ENCODE peak calls at places on chromosomes 4 and X, in six cellular contexts. One of them, this sample, is unnamed.

GRCh38 chr4:129350800-129351199 is 254.8 kb downstream of the C4orf33 start:
- DNase-seq in right lobe of liver: no peak
- DNase-seq in CD8-positive, alpha-beta T cell: no peak
- DNase-seq in neural progenitor cell: no peak
- DNase-seq in neuronal stem cell: no peak
- DNase-seq in astrocyte: no peak
- DNase-seq in this sample: no peak

GRCh38 chrX:46180258-46180687 is 364.9 kb downstream of the ZNF674 start:
- DNase-seq in right lobe of liver: no peak
- DNase-seq in CD8-positive, alpha-beta T cell: no peak
- DNase-seq in neural progenitor cell: peak; percentile 1
- DNase-seq in neuronal stem cell: peak; percentile 0
- DNase-seq in astrocyte: peak; percentile 97
- DNase-seq in this sample: no peak

GRCh38 chr4:13793020-13793710 is 165.6 kb upstream of the BOD1L1 start:
- DNase-seq in right lobe of liver: no peak
- DNase-seq in CD8-positive, alpha-beta T cell: no peak
- DNase-seq in neural progenitor cell: no peak
- DNase-seq in neuronal stem cell: no peak
- DNase-seq in astrocyte: peak; percentile 1
- DNase-seq in this sample: no peak

GRCh38 chr4:107999932-108000539 is 10.3 kb downstream of the HADH start:
- DNase-seq in right lobe of liver: no peak
- DNase-seq in CD8-positive, alpha-beta T cell: no peak
- DNase-seq in neural progenitor cell: no peak
- DNase-seq in neuronal stem cell: no peak
- DNase-seq in astrocyte: no peak
- DNase-seq in this sample: no peak

GRCh38 chrX:14028473-14028872 is 1.2 kb downstream of the GEMIN8 start:
- DNase-seq in right lobe of liver: no peak
- DNase-seq in CD8-positive, alpha-beta T cell: no peak
- DNase-seq in neural progenitor cell: no peak
- DNase-seq in neuronal stem cell: no peak
- DNase-seq in astrocyte: no peak
- DNase-seq in this sample: no peak

GRCh38 chrX:54447461-54447860 is 7.3 kb downstream of the TSR2 start:
- DNase-seq in right lobe of liver: no peak
- DNase-seq in CD8-positive, alpha-beta T cell: no peak
- DNase-seq in neural progenitor cell: peak; percentile 6
- DNase-seq in neuronal stem cell: no peak
- DNase-seq in astrocyte: peak; percentile 10
- DNase-seq in this sample: no peak

GRCh38 chr4:7158991-7159390 is 33.3 kb upstream of the SORCS2 start:
- DNase-seq in right lobe of liver: peak; percentile 13
- DNase-seq in CD8-positive, alpha-beta T cell: no peak
- DNase-seq in neural progenitor cell: no peak
- DNase-seq in neuronal stem cell: no peak
- DNase-seq in astrocyte: no peak
- DNase-seq in this sample: no peak

GRCh38 chr4:6746721-6747689 is 31.0 kb downstream of the BLOC1S4 start:
- DNase-seq in right lobe of liver: peak; percentile 86
- DNase-seq in CD8-positive, alpha-beta T cell: no peak
- DNase-seq in neural progenitor cell: no peak
- DNase-seq in neuronal stem cell: no peak
- DNase-seq in astrocyte: peak; percentile 33
- DNase-seq in this sample: no peak

GRCh38 chr4:108561086-108561485 is 59.3 kb upstream of the RPL34 start:
- DNase-seq in right lobe of liver: no peak
- DNase-seq in CD8-positive, alpha-beta T cell: no peak
- DNase-seq in neural progenitor cell: peak; percentile 41
- DNase-seq in neuronal stem cell: no peak
- DNase-seq in astrocyte: no peak
- DNase-seq in this sample: no peak

GRCh38 chr4:139955600-139955999 is 198.4 kb downstream of the MAML3 start:
- DNase-seq in right lobe of liver: no peak
- DNase-seq in CD8-positive, alpha-beta T cell: no peak
- DNase-seq in neural progenitor cell: no peak
- DNase-seq in neuronal stem cell: no peak
- DNase-seq in astrocyte: no peak
- DNase-seq in this sample: no peak

GRCh38 chr4:139957986-139958737 is 195.8 kb downstream of the MAML3 start:
- DNase-seq in right lobe of liver: no peak
- DNase-seq in CD8-positive, alpha-beta T cell: no peak
- DNase-seq in neural progenitor cell: no peak
- DNase-seq in neuronal stem cell: no peak
- DNase-seq in astrocyte: no peak
- DNase-seq in this sample: no peak

GRCh38 chr4:139958738-139959096 is 195.3 kb downstream of the MAML3 start:
- DNase-seq in right lobe of liver: no peak
- DNase-seq in CD8-positive, alpha-beta T cell: no peak
- DNase-seq in neural progenitor cell: no peak
- DNase-seq in neuronal stem cell: no peak
- DNase-seq in astrocyte: no peak
- DNase-seq in this sample: no peak

GRCh38 chr4:139956436-139957107 is 197.4 kb downstream of the MAML3 start:
- DNase-seq in right lobe of liver: no peak
- DNase-seq in CD8-positive, alpha-beta T cell: no peak
- DNase-seq in neural progenitor cell: peak; percentile 24
- DNase-seq in neuronal stem cell: no peak
- DNase-seq in astrocyte: peak; percentile 47
- DNase-seq in this sample: no peak

DNA sequence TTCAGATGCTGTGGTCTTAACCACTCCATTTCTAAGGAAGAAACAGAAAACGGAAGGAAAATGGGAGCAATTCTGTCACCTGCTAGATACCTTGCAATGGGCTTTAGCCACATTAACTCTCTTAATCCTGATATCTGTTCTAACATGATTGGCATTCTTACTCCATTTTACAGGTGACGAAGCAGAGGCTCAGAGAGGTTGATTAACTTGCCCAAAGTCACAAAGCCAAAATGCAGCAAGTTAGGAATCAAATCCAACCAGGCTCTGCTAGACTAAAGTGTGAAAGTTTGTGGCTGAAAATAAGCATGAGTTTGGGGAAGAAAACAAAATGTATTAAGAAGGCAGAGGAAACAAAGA is 196.9 kb downstream of the MAML3 start:
- DNase-seq in right lobe of liver: no peak
- DNase-seq in CD8-positive, alpha-beta T cell: no peak
- DNase-seq in neural progenitor cell: no peak
- DNase-seq in neuronal stem cell: no peak
- DNase-seq in astrocyte: no peak
- DNase-seq in this sample: no peak
- H3K27ac ChIP-seq in right lobe of liver: no peak overlapping the region
- H3K27ac ChIP-seq in CD8-positive, alpha-beta T cell: no peak overlapping the region
- H3K27ac ChIP-seq in neural progenitor cell: no peak overlapping the region
- H3K27ac ChIP-seq in neuronal stem cell: no peak overlapping the region
- H3K27ac ChIP-seq in astrocyte: no peak overlapping the region
- H3K27ac ChIP-seq in this sample: no peak overlapping the region

DNA sequence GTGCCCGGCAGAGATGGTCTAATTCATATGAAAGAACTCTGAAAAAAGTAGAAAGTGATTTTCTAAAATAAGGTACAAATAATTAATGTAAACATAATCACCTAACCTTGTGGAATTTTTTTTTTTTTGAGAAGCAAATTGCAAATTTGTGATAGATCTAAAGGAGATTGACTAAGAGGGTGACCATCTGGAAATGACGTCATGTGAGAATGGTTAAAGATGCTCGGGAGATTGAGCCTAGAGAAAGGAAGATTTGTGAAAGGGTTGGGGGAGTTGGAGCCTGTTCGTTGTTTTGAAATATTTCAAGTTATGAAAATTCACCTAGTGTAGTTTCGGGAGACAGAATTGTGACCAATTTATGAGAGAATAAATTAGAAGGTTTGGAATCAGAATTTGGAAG is 115.7 kb upstream of the ANK2 start:
- DNase-seq in right lobe of liver: no peak
- DNase-seq in CD8-positive, alpha-beta T cell: no peak
- DNase-seq in neural progenitor cell: no peak
- DNase-seq in neuronal stem cell: no peak
- DNase-seq in astrocyte: no peak
- DNase-seq in this sample: no peak
- H3K27ac ChIP-seq in right lobe of liver: no peak overlapping the region
- H3K27ac ChIP-seq in CD8-positive, alpha-beta T cell: no peak overlapping the region
- H3K27ac ChIP-seq in neural progenitor cell: no peak overlapping the region
- H3K27ac ChIP-seq in neuronal stem cell: no peak overlapping the region
- H3K27ac ChIP-seq in astrocyte: no peak overlapping the region
- H3K27ac ChIP-seq in this sample: no peak overlapping the region

DNA sequence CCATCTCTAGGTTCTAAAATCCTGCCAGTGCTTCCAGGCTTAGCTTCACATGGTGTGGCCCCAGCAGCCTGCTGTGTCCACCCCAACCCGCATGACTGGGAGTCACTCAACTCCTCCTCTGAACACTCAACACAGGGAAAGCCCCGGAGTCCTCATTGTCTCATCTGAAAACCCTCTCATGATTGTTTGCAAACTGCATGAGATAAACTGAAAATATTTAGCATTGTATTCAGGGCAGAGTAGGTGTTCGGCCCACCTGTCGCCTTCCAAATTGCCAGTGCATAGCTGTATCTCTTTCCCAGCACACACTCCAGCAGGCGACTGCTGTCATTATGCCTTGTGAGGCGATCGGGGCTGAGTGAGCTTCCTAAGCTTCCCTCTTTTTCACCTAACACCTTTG is 76.7 kb upstream of the SORBS2 start:
- DNase-seq in right lobe of liver: no peak
- DNase-seq in CD8-positive, alpha-beta T cell: no peak
- DNase-seq in neural progenitor cell: no peak
- DNase-seq in neuronal stem cell: no peak
- DNase-seq in astrocyte: no peak
- DNase-seq in this sample: no peak
- H3K27ac ChIP-seq in right lobe of liver: no peak overlapping the region
- H3K27ac ChIP-seq in CD8-positive, alpha-beta T cell: no peak overlapping the region
- H3K27ac ChIP-seq in neural progenitor cell: no peak overlapping the region
- H3K27ac ChIP-seq in neuronal stem cell: no peak overlapping the region
- H3K27ac ChIP-seq in astrocyte: no peak overlapping the region
- H3K27ac ChIP-seq in this sample: no peak overlapping the region

DNA sequence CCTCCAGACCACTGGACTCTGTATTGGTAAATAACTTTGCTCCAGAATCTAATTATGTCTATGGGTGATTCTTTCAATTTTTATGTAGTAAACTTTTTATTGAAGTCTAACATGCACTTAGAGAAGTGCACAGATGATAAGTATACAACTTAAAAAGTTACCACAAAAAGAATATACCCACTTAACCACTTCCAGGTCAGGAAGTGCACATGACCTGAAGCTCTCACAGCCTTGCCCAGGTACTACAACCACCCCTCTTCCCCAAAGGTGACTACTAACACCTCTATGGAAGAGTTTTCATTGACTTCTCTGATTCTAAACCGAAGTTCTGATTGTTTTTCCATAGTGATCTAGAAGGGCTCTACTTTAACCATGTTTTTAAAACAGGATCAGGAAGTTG is 43.6 kb upstream of the SPRY1 start:
- DNase-seq in right lobe of liver: no peak
- DNase-seq in CD8-positive, alpha-beta T cell: no peak
- DNase-seq in neural progenitor cell: no peak
- DNase-seq in neuronal stem cell: no peak
- DNase-seq in astrocyte: no peak
- DNase-seq in this sample: no peak
- H3K27ac ChIP-seq in right lobe of liver: no peak overlapping the region
- H3K27ac ChIP-seq in CD8-positive, alpha-beta T cell: no peak overlapping the region
- H3K27ac ChIP-seq in neural progenitor cell: no peak overlapping the region
- H3K27ac ChIP-seq in neuronal stem cell: no peak overlapping the region
- H3K27ac ChIP-seq in astrocyte: no peak overlapping the region
- H3K27ac ChIP-seq in this sample: no peak overlapping the region

This sample was measured in substantia nigra.